ENCODE peak calls at places on chromosomes 3 and 15, in six cellular contexts. Q is CD8-positive, alpha-beta memory T cell; Z is colonic mucosa; R is A549; E is fibroblast of lung; H is left lung. T is an unnamed sample. For H3K9me3, the result is how much of the 10 kb centered on the place peaks cover.

GRCh38 chr3:15074500-15074899 is 9.4 kb upstream of the MRPS25 start:
- DNase-seq in Q (no peak), E (no peak), R (no peak), Z (no peak), H (no peak), T (no peak)

GRCh38 chr3:94512876-94513275 is 450.0 kb downstream of the NSUN3 start:
- DNase-seq in H (no peak), R (no peak), Q (no peak), Z (no peak), E (no peak), T (no peak)

GRCh38 chr3:66423791-66424190 is 77.0 kb downstream of the LRIG1 start:
- DNase-seq in H (no peak), Q (no peak), R (no peak), E (peak), Z (no peak), T (no peak)

GRCh38 chr3:39855517-39855916 is 46.1 kb downstream of the MYRIP start:
- DNase-seq in R (no peak), Z (no peak), E (no peak), H (no peak), Q (no peak), T (no peak)

GRCh38 chr15:54089776-54090175 is 111.5 kb downstream of the UNC13C start:
- DNase-seq in H (no peak), E (no peak), R (no peak), Q (no peak), Z (no peak), T (no peak)

GRCh38 chr3:169044341-169045113 is 619.0 kb downstream of the MECOM start:
- DNase-seq in R (no peak), E (peak), H (no peak), Z (no peak), Q (no peak), T (no peak)

GRCh38 chr3:51190199-51190598 is 194.9 kb upstream of the MANF start:
- DNase-seq in H (no peak), Z (no peak), Q (no peak), R (no peak), E (no peak), T (no peak)

GRCh38 chr3:121942116-121942786 is 48.0 kb downstream of the SLC15A2 start:
- DNase-seq in Z (peak), E (no peak), Q (no peak), H (no peak), R (no peak), T (no peak)

GRCh38 chr3:45008117-45008516 is 18.0 kb upstream of the CLEC3B start:
- DNase-seq in R (no peak), Z (no peak), Q (no peak), H (no peak), E (peak), T (no peak)

GRCh38 chr3:40971191-40972168 is 227.8 kb upstream of the CTNNB1 start:
- DNase-seq in R (peak), E (peak), H (peak), Q (no peak), Z (peak), T (no peak)

GRCh38 chr3:149867563-149867962 is 54.5 kb downstream of the RNF13 start:
- DNase-seq in E (no peak), H (no peak), Q (no peak), Z (no peak), R (no peak), T (no peak)

GRCh38 chr15:38691365-38691764 is 126.8 kb upstream of the RASGRP1 start:
- DNase-seq in Q (no peak), Z (no peak), R (no peak), E (no peak), H (no peak), T (no peak)

GRCh38 chr3:7913283-7913682 is 588.3 kb upstream of the LMCD1 start:
- DNase-seq in E (no peak), Q (no peak), R (no peak), H (no peak), Z (no peak), T (no peak)

GRCh38 chr3:94440767-94441493 is 378.1 kb downstream of the NSUN3 start:
- DNase-seq in H (no peak), E (peak), R (peak), Z (no peak), Q (no peak), T (no peak)

GRCh38 chr3:18725668-18726407 is 300.7 kb upstream of the SATB1 start:
- DNase-seq in Z (no peak), H (no peak), R (no peak), E (no peak), Q (peak), T (no peak)

GRCh38 chr3:63386568-63386967 is 108.5 kb downstream of the SYNPR start:
- DNase-seq in H (no peak), R (no peak), Z (no peak), E (no peak), Q (no peak), T (no peak)

GRCh38 chr15:50236433-50236832 is 29.1 kb downstream of the HDC start:
- DNase-seq in E (no peak), Q (no peak), H (no peak), Z (no peak), R (no peak), T (no peak)
- H3K4me3 ChIP-seq in E (no peak), Q (no peak), H (no peak), Z (no peak), R (no peak), T (no peak)

DNA sequence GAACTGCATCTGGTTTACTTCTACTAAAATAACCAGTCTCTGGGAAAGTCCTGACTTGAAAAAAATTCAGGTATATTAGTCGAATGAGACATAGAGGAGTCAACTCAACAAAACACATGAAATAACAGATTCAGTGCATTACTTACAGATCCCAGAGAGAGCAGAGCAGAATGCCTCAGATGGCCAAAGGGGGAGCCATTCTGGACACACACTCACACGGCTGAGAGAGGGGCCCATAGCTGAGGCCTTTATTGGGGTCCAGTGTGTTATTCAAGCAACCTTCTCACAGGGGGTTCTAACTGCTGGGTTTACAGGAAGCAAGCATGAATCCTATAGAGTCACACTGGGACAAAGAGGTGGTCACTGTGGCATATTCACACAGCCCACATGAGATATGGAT is 135.1 kb upstream of the SNRPN start:
- DNase-seq in R (no peak), H (no peak), Z (no peak), Q (no peak), E (no peak), T (no peak)
- H3K9me3 ChIP-seq in R (under half), H (under half), Z (under half), Q (under half), E (under half), T (under half)

DNA sequence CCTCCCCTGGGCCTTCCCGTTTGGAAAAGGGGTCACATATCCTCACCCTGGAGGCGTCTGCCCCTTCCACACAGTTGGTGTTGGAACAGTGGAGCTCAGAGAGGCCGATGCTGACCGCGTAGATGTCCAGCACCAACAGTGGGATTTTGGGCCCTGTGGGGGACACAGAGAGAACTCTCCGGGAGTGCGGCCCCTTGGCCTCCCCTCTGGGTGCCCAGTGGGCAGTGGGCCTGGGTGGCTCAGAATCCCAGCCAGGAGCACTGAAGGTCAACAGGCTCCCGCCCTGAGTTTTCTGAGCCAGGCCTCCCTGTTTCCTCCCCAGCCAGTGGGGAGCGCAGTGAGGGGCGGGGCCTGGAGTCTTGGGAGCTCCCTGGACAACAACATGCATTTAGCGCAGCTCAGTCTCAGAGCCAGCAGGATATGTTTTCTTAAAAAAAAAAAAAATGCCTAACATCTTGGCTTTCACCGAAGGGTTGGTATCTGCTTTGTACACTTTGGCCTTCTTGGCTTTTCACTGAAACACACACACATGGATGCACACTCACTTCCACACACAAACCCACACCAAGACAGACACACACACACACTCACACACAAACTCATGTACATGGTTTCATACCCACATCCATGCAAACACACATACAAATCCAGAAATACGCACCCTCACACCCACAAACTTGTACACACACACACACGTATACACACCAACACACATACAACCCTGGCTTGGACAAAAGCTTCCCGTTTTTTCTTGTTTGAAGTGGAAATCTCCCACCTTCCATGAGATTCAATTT is 562 bp upstream of the ISLR start:
- DNase-seq in E (peak), Z (peak), H (peak), R (no peak), Q (no peak), T (no peak)
- H3K4me3 ChIP-seq in E (no peak), Z (no peak), H (no peak), R (no peak), Q (no peak), T (peak)

DNA sequence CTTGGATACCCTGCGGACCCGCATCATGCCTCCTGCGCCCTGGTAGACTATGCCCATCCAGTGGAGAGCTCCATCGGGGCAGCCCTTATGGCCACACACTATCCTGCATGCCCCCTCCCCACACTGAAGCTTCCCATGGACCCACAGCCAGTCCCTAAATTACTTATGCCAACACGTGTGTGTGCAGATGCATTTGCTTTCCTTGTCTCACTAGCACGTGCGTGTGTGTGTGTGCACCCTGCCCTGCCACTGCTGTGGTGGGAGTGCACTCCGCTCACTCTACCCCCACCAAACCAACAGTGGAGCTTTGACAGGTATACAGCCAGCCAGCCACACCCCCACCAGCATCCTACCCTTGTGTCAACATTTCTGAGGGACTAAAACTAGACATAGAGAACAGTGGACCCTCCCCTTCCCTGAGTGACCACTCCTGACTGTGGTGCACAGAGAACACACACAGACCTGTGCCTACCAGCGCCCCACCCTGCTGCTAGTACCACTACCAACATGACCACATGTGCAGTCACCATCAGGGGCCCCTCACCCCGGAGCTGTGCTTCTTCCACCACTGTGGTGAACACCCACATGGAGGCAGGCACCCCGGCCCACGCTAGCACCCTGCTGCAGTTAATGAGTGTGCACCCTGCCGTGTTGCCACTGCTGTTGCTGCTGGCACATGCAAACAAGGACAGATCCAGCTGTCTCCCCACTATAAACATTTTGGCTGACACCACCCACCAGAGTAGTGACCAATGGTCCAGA is 310.8 kb downstream of the GABRB3 start:
- DNase-seq in Z (no peak), R (no peak), Q (no peak), E (no peak), H (no peak), T (no peak)
- H3K9me3 ChIP-seq in Z (under half), R (under half), Q (under half), E (under half), H (under half), T (under half)

GRCh38 chr15:78372880-78373279 is 32.7 kb downstream of the CRABP1 start:
- DNase-seq in R (no peak), Q (no peak), E (no peak), Z (peak), H (no peak), T (no peak)
- H3K4me3 ChIP-seq in R (no peak), Q (no peak), E (no peak), Z (no peak), H (no peak), T (no peak)

GRCh38 chr15:50821476-50821875 is 56.0 kb upstream of the SPPL2A start:
- DNase-seq in H (no peak), E (no peak), Z (no peak), Q (no peak), R (no peak), T (no peak)
- H3K9me3 ChIP-seq in H (under half), E (under half), Z (under half), Q (under half), R (under half), T (under half)

GRCh38 chr3:115659253-115659652 is 35.9 kb downstream of the GAP43 start:
- DNase-seq in Q (peak), R (no peak), E (peak), H (no peak), Z (no peak), T (no peak)
- H3K4me3 ChIP-seq in Q (peak), R (no peak), E (peak), H (peak), Z (peak), T (peak)

GRCh38 chr3:288383-288782 is 91.8 kb downstream of the CHL1 start:
- DNase-seq in Z (no peak), Q (no peak), H (no peak), R (no peak), E (no peak), T (no peak)
- H3K9me3 ChIP-seq in Z (under half), Q (under half), H (under half), R (under half), E (under half), T (under half)